ENCODE peak calls at places on chromosomes 6 and 20, in five cellular contexts. One of them, this sample, is unnamed. For H4K20me1, the result is how much of the 10 kb centered on the place peaks cover.

GRCh38 chr6:42131531-42131930 is 10.9 kb downstream of the C6orf132 start:
- DNase-seq in SK-N-SH: no peak
- DNase-seq in H9: no peak
- DNase-seq in OCI-LY7: no peak
- DNase-seq in mammary epithelial cell: peak
- DNase-seq in this sample: no peak

GRCh38 chr6:23533311-23533710 is 592.7 kb upstream of the NRSN1 start:
- DNase-seq in SK-N-SH: no peak
- DNase-seq in H9: no peak
- DNase-seq in OCI-LY7: no peak
- DNase-seq in mammary epithelial cell: no peak
- DNase-seq in this sample: no peak

GRCh38 chr6:135664527-135664926 is 167.0 kb upstream of the AHI1 start:
- DNase-seq in SK-N-SH: no peak
- DNase-seq in H9: no peak
- DNase-seq in OCI-LY7: no peak
- DNase-seq in mammary epithelial cell: no peak
- DNase-seq in this sample: no peak

GRCh38 chr6:23655502-23655901 is 470.5 kb upstream of the NRSN1 start:
- DNase-seq in SK-N-SH: peak
- DNase-seq in H9: no peak
- DNase-seq in OCI-LY7: no peak
- DNase-seq in mammary epithelial cell: no peak
- DNase-seq in this sample: no peak

GRCh38 chr6:15443119-15443518 is 197.2 kb downstream of the JARID2 start:
- DNase-seq in SK-N-SH: no peak
- DNase-seq in H9: no peak
- DNase-seq in OCI-LY7: no peak
- DNase-seq in mammary epithelial cell: peak
- DNase-seq in this sample: no peak

GRCh38 chr6:169559001-169559441 is 142.8 kb downstream of the WDR27 start:
- DNase-seq in SK-N-SH: no peak
- DNase-seq in H9: no peak
- DNase-seq in OCI-LY7: no peak
- DNase-seq in mammary epithelial cell: no peak
- DNase-seq in this sample: no peak

GRCh38 chr20:20820104-20820503 is 107.7 kb upstream of the RALGAPA2 start:
- DNase-seq in SK-N-SH: peak
- DNase-seq in H9: peak
- DNase-seq in OCI-LY7: no peak
- DNase-seq in mammary epithelial cell: no peak
- DNase-seq in this sample: no peak

GRCh38 chr6:169849396-169849795 is 98.0 kb downstream of the ERMARD start:
- DNase-seq in SK-N-SH: no peak
- DNase-seq in H9: no peak
- DNase-seq in OCI-LY7: no peak
- DNase-seq in mammary epithelial cell: no peak
- DNase-seq in this sample: no peak

GRCh38 chr20:48282591-48283228 is 497.4 kb upstream of the SULF2 start:
- DNase-seq in SK-N-SH: peak
- DNase-seq in H9: no peak
- DNase-seq in OCI-LY7: peak
- DNase-seq in mammary epithelial cell: no peak
- DNase-seq in this sample: peak

GRCh38 chr20:26208296-26209091 is 511.8 kb upstream of the ZNF337 start:
- DNase-seq in SK-N-SH: peak
- DNase-seq in H9: peak
- DNase-seq in OCI-LY7: no peak
- DNase-seq in mammary epithelial cell: peak
- DNase-seq in this sample: no peak

GRCh38 chr6:25366785-25367657 is 87.8 kb downstream of the CARMIL1 start:
- DNase-seq in SK-N-SH: no peak
- DNase-seq in H9: no peak
- DNase-seq in OCI-LY7: peak
- DNase-seq in mammary epithelial cell: peak
- DNase-seq in this sample: peak

GRCh38 chr6:168968228-168968627 is 285.4 kb downstream of the THBS2 start:
- DNase-seq in SK-N-SH: no peak
- DNase-seq in H9: no peak
- DNase-seq in OCI-LY7: peak
- DNase-seq in mammary epithelial cell: peak
- DNase-seq in this sample: peak

GRCh38 chr20:40233401-40233800 is 455.6 kb downstream of the MAFB start:
- DNase-seq in SK-N-SH: no peak
- DNase-seq in H9: no peak
- DNase-seq in OCI-LY7: no peak
- DNase-seq in mammary epithelial cell: no peak
- DNase-seq in this sample: no peak

GRCh38 chr6:39599996-39600395 is 125.2 kb downstream of the KIF6 start:
- DNase-seq in SK-N-SH: no peak
- DNase-seq in H9: no peak
- DNase-seq in OCI-LY7: no peak
- DNase-seq in mammary epithelial cell: no peak
- DNase-seq in this sample: no peak

GRCh38 chr20:49964964-49965780 is 17.6 kb upstream of the SNAI1 start:
- DNase-seq in SK-N-SH: peak
- DNase-seq in H9: peak
- DNase-seq in OCI-LY7: peak
- DNase-seq in mammary epithelial cell: no peak
- DNase-seq in this sample: peak

GRCh38 chr20:22511943-22512910 is 72.1 kb downstream of the FOXA2 start:
- DNase-seq in SK-N-SH: no peak
- DNase-seq in H9: peak
- DNase-seq in OCI-LY7: no peak
- DNase-seq in mammary epithelial cell: no peak
- DNase-seq in this sample: no peak

GRCh38 chr6:113856011-113856551 is 1.1 kb upstream of the MARCKS start:
- DNase-seq in SK-N-SH: peak
- DNase-seq in H9: peak
- DNase-seq in OCI-LY7: no peak
- DNase-seq in mammary epithelial cell: peak
- DNase-seq in this sample: no peak

GRCh38 chr20:53652090-53652858 is 58.6 kb upstream of the ZNF217 start:
- DNase-seq in SK-N-SH: no peak
- DNase-seq in H9: no peak
- DNase-seq in OCI-LY7: peak
- DNase-seq in mammary epithelial cell: no peak
- DNase-seq in this sample: no peak

DNA sequence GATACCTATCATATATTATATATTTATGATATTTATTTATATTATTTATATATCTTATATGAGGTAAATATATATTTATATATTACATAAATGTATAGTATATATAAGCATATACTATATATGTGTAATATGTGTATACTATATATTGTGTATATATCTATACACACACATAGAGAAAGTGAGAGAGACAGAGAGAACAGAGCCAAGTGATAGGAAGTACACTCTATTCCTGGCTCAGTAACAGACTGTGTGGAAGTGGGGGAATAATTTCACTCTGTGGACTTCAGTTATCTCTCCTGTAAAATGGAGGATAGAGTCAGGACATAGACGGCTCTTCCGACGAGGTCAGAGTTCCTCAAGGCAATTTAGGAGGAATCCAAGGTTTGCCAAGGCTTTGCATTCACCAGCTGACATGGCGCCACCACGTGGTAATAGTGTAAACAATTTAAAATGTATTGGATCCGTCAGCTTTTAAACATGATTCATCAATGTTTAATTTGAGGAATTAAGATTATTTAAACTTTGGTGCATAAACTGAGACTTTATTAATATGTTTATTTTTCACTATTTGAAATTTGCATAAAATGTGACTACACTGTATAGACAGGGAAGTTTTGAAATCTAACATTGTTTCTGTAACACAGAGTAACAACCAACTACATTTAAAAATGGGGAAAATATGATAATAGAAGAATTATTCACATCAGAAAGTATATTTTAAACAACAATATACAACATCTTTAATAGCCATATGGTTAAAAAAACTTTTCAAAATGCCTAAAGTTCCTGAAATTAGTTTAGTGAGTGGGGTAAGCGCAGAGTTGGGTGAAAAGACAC is 75.4 kb upstream of the TMEM244 start:
- DNase-seq in SK-N-SH: no peak
- DNase-seq in H9: peak
- DNase-seq in OCI-LY7: peak
- DNase-seq in mammary epithelial cell: peak
- DNase-seq in this sample: peak
- TF ChIP-seq CTCF in SK-N-SH: peak
- TF ChIP-seq CTCF in H9: peak
- TF ChIP-seq CTCF in OCI-LY7: peak
- TF ChIP-seq CTCF in mammary epithelial cell: peak
- TF ChIP-seq CTCF in this sample: peak

DNA sequence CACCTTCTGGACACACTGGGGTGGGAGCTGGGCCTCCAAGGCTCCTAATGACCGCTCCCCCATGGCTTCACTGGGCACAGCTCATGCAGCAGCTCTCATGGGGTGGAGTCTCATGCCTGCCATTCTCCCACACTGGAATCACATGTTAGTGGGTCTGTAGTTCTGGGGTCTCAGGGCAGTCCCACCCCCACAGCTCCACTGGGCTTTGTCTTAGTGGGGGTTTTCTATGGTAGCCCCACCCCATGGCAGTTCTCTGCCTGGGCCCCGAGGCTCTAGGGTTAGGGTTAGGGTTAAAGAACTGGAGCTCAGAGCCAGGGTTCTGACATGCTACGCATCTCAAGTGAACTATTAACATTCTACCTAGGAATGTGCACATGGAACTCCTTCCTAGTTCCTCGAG is 139.0 kb downstream of the PCSK2 start:
- DNase-seq in SK-N-SH: no peak
- DNase-seq in H9: no peak
- DNase-seq in OCI-LY7: no peak
- DNase-seq in mammary epithelial cell: no peak
- DNase-seq in this sample: no peak
- H4K20me1 ChIP-seq in SK-N-SH: under half
- H4K20me1 ChIP-seq in H9: under half
- H4K20me1 ChIP-seq in OCI-LY7: under half
- H4K20me1 ChIP-seq in mammary epithelial cell: under half
- H4K20me1 ChIP-seq in this sample: under half

DNA sequence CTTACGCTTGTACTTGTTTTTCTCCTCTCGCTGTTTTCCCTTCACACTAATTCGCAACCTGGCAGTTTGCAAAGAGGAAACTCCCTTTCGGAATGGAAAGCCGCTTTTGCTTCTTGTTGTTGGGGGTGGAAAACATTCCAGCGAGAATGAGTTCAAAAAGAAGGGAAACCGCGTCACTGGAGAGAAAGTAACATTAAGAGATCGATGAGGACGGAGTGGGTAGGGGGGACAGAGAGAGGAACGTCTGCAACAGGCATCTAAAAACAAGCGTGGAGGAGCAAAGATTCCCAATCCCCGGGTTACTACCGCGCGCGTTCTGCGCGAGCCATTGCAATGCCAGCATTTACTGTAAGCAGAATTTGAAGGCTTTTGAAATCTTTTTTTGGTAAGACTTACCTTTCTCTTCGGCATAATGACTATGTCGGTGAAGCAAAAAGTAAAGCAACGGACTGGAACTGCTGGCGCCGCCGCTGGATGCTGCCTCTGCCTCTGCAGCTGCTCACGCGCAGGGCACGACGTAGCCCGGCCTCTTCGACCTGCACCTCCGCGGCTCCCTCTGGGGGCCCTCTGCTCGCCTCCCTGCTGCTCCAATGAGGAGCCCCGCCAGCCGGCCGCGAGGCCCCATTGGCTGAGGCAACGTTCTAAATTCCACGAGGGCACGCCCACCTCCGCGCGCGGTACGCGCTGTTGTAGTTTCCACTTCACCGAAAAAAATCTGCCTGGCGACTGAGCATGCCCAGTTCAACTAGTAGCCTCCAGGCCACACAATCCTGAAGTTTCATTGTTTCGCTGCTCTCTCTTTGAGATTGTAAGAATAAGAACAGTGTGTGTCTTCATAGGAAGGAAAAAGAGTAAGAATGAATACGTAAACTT is at the start of gene HMGN3:
- DNase-seq in SK-N-SH: peak
- DNase-seq in H9: peak
- DNase-seq in OCI-LY7: peak
- DNase-seq in mammary epithelial cell: peak
- DNase-seq in this sample: peak
- TF ChIP-seq CTCF in SK-N-SH: no peak
- TF ChIP-seq CTCF in H9: peak
- TF ChIP-seq CTCF in OCI-LY7: peak
- TF ChIP-seq CTCF in mammary epithelial cell: no peak
- TF ChIP-seq CTCF in this sample: no peak

DNA sequence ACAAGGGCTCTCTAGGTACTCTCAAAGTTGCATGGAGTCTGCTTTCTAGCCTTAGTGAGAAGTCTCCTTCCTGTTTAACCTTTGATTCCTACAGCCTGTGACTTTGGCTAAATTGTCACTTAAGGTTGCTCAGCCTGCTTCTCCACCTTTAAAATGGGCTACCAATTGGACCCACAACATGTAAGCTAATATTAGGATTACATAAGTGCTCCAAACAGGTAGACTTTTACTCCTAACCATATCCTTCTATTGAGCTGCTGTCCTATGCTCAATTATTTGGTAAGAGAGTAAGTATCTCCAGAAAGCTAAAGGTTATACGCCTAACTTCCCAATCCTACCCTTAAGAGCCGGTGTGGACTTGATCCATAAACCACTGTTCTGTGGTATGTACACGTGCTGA is 2.9 kb downstream of the PCNA start:
- DNase-seq in SK-N-SH: no peak
- DNase-seq in H9: no peak
- DNase-seq in OCI-LY7: no peak
- DNase-seq in mammary epithelial cell: no peak
- DNase-seq in this sample: no peak
- H4K20me1 ChIP-seq in SK-N-SH: under half
- H4K20me1 ChIP-seq in H9: under half
- H4K20me1 ChIP-seq in OCI-LY7: under half
- H4K20me1 ChIP-seq in mammary epithelial cell: under half
- H4K20me1 ChIP-seq in this sample: half or more

This sample was measured in DND-41.